ENCODE peak calls at places on chromosomes 2 and 18, in seven cellular contexts. R is SJSA1; O is EH; C is astrocyte of the spinal cord; K is fibroblast of pulmonary artery; V is stimulated activated CD4-positive, alpha-beta T cell treated with anti-CD3 and anti-CD28 coated beads, Interleukin-1b, Interleukin-23, amount 100 ng/mL, for 48 hours; P is kidney epithelial cell. N is an unnamed sample.

GRCh38 chr2:16506366-16506765 is 159.3 kb downstream of the CYRIA start:
- DNase-seq in C (no peak), P (no peak), R (no peak), O (no peak), K (no peak), V (no peak), N (no peak)

GRCh38 chr2:143608758-143609157 is 479.5 kb downstream of the ARHGAP15 start:
- DNase-seq in C (no peak), V (no peak), O (no peak), K (no peak), P (no peak), R (no peak), N (no peak)

GRCh38 chr18:11905613-11906012 is 2.5 kb downstream of the MPPE1 start:
- DNase-seq in V (no peak), R (no peak), C (no peak), P (no peak), O (no peak), K (no peak), N (no peak)

GRCh38 chr2:196719565-196719872 is 80.0 kb downstream of the GTF3C3 start:
- DNase-seq in V (no peak), K (no peak), R (no peak), O (no peak), C (no peak), P (no peak), N (no peak)

GRCh38 chr2:82986899-82987298 is 1472.2 kb downstream of the SUCLG1 start:
- DNase-seq in P (no peak), V (no peak), R (no peak), K (no peak), O (no peak), C (no peak), N (no peak)

GRCh38 chr18:79030680-79031079 is 38.5 kb upstream of the ATP9B start:
- DNase-seq in C (no peak), R (no peak), V (no peak), O (no peak), K (no peak), P (no peak), N (no peak)

GRCh38 chr2:208906330-208906729 is 499.7 kb downstream of the PTH2R start:
- DNase-seq in P (no peak), O (no peak), C (no peak), K (no peak), R (no peak), V (no peak), N (no peak)

GRCh38 chr2:62163106-62163831 is 32.6 kb upstream of the B3GNT2 start:
- DNase-seq in V (no peak), O (no peak), P (no peak), C (no peak), K (peak), R (no peak), N (no peak)

GRCh38 chr2:65546406-65546805 is 114.0 kb upstream of the SPRED2 start:
- DNase-seq in O (no peak), K (no peak), R (no peak), P (no peak), V (no peak), C (no peak), N (no peak)

GRCh38 chr2:95300391-95300938 is 3.3 kb downstream of the KCNIP3 start:
- DNase-seq in K (no peak), C (no peak), V (no peak), R (no peak), P (no peak), O (no peak), N (no peak)

GRCh38 chr2:46364797-46365457 is 67.7 kb downstream of the EPAS1 start:
- DNase-seq in K (peak), V (no peak), O (peak), R (no peak), C (peak), P (peak), N (no peak)

GRCh38 chr2:223086360-223086981 is 34.5 kb downstream of the KCNE4 start:
- DNase-seq in R (no peak), P (no peak), K (no peak), V (no peak), O (no peak), C (no peak), N (no peak)

GRCh38 chr2:193783681-193784080 is 1588.9 kb upstream of the TMEFF2 start:
- DNase-seq in R (no peak), V (no peak), C (peak), K (peak), P (no peak), O (no peak), N (no peak)

GRCh38 chr18:26480897-26481795 is 67.2 kb downstream of the KCTD1 start:
- DNase-seq in R (peak), P (peak), K (peak), C (peak), O (peak), V (no peak), N (no peak)

GRCh38 chr2:208129804-208130712 is at the start of gene CRYGC:
- DNase-seq in V (no peak), O (no peak), R (no peak), C (no peak), P (no peak), K (no peak), N (no peak)

GRCh38 chr2:179963626-179964025 is 43.5 kb downstream of the CWC22 start:
- DNase-seq in C (peak), V (no peak), P (no peak), R (no peak), K (peak), O (peak), N (no peak)

GRCh38 chr2:214593723-214594122 is 182.9 kb downstream of the VWC2L start:
- DNase-seq in P (peak), K (peak), V (no peak), R (peak), O (peak), C (peak), N (no peak)

GRCh38 chr2:201110615-201111014 is 5.3 kb upstream of the CFLAR start:
- DNase-seq in C (no peak), V (no peak), K (no peak), O (no peak), R (no peak), P (no peak), N (no peak)

GRCh38 chr2:53787255-53787910 is 539 bp downstream of the ERLEC1 start:
- DNase-seq in K (peak), R (no peak), V (no peak), P (no peak), O (peak), C (peak), N (peak)

GRCh38 chr2:236637691-236638569 is 68.3 kb downstream of the ACKR3 start:
- DNase-seq in O (peak), P (no peak), C (peak), K (no peak), R (peak), V (no peak), N (peak)

GRCh38 chr2:714005-714741 is 37.0 kb upstream of the TMEM18 start:
- DNase-seq in O (peak), C (peak), R (peak), V (peak), P (peak), K (peak), N (no peak)

GRCh38 chr18:22829781-22830180 is 103.3 kb upstream of the RBBP8 start:
- DNase-seq in O (no peak), P (no peak), C (no peak), R (no peak), V (no peak), K (no peak), N (no peak)

GRCh38 chr18:78525364-78526111 is 454.1 kb upstream of the SALL3 start:
- DNase-seq in C (peak), O (no peak), P (no peak), K (peak), V (no peak), R (no peak), N (no peak)

GRCh38 chr2:157460384-157460837 is 16.5 kb upstream of the CYTIP start:
- DNase-seq in R (no peak), C (peak), P (peak), K (no peak), O (peak), V (no peak), N (no peak)

GRCh38 chr2:12769492-12770105 is 52.9 kb downstream of the TRIB2 start:
- DNase-seq in P (no peak), C (no peak), O (no peak), R (no peak), K (peak), V (no peak), N (no peak)

GRCh38 chr2:172507199-172507598 is 48.7 kb upstream of the PDK1 start:
- DNase-seq in P (no peak), O (no peak), R (no peak), K (no peak), C (no peak), V (no peak), N (no peak)

GRCh38 chr2:33177627-33178026 is 230.9 kb downstream of the LTBP1 start:
- DNase-seq in C (no peak), K (no peak), O (no peak), P (no peak), V (no peak), R (no peak), N (no peak)

GRCh38 chr2:10072656-10073480 is 7.3 kb downstream of the CYS1 start:
- DNase-seq in V (peak), K (peak), P (no peak), C (peak), R (peak), O (peak), N (peak)

GRCh38 chr2:126770466-126770865 is 114.5 kb downstream of the GYPC start:
- DNase-seq in C (no peak), K (no peak), V (no peak), P (no peak), O (no peak), R (no peak), N (no peak)

GRCh38 chr2:15425707-15426106 is 135.4 kb downstream of the NBAS start:
- DNase-seq in C (no peak), V (no peak), R (no peak), O (no peak), P (no peak), K (no peak), N (no peak)

GRCh38 chr2:110768591-110768990 is 36.2 kb downstream of the ACOXL start:
- DNase-seq in C (no peak), R (no peak), K (no peak), V (no peak), P (no peak), O (no peak), N (no peak)

GRCh38 chr2:182868423-182868822 is 2.0 kb upstream of the FRZB start:
- DNase-seq in C (no peak), P (no peak), V (no peak), R (no peak), K (no peak), O (no peak), N (no peak)

GRCh38 chr2:240509667-240510512 is 47.9 kb downstream of the ANKMY1 start:
- DNase-seq in K (peak), P (no peak), O (no peak), V (no peak), C (no peak), R (no peak), N (peak)

GRCh38 chr2:175181104-175181876 is at the start of gene ATP5MC3:
- DNase-seq in R (peak), K (peak), C (peak), P (peak), V (peak), O (peak), N (peak)

GRCh38 chr2:227617316-227618250 is at the start of gene SCYGR4:
- DNase-seq in K (peak), O (no peak), P (no peak), C (peak), R (no peak), V (no peak), N (no peak)

GRCh38 chr18:34990571-34990970 is 50.6 kb upstream of the MAPRE2 start:
- DNase-seq in P (no peak), V (no peak), C (peak), K (peak), O (peak), R (no peak), N (no peak)

N was measured in suprapubic skin.